ENCODE peak calls at places on chromosomes 5 and 9, in five cellular contexts. L, D, U, E and R are unnamed samples.

GRCh38 chr5:142688278-142688677 is 2.4 kb upstream of the FGF1 start:
- DNase-seq in L (no peak), D (no peak), U (no peak), E (no peak), R (no peak)

GRCh38 chr9:97411789-97412627 is at the start of gene TDRD7:
- DNase-seq in L (peak), D (peak), U (peak), E (peak), R (peak)

GRCh38 chr9:77648458-77649108 is 461 bp upstream of the GNA14 start:
- DNase-seq in L (no peak), D (no peak), U (no peak), E (peak), R (no peak)

GRCh38 chr9:87123830-87124229 is 176.5 kb upstream of the GAS1 start:
- DNase-seq in L (no peak), D (no peak), U (no peak), E (no peak), R (no peak)

GRCh38 chr5:136963521-136963920 is 535.6 kb downstream of the SPOCK1 start:
- DNase-seq in L (no peak), D (no peak), U (no peak), E (no peak), R (no peak)

GRCh38 chr5:73820321-73820720 is 194.3 kb downstream of the ARHGEF28 start:
- DNase-seq in L (no peak), D (no peak), U (no peak), E (no peak), R (no peak)

GRCh38 chr9:127812009-127812408 is 9.3 kb downstream of the FPGS start:
- DNase-seq in L (no peak), D (no peak), U (no peak), E (no peak), R (no peak)

GRCh38 chr5:73899055-73899454 is 273.1 kb downstream of the ARHGEF28 start:
- DNase-seq in L (no peak), D (peak), U (no peak), E (no peak), R (no peak)

GRCh38 chr9:114930063-114930812 is at the start of gene TNFSF8:
- DNase-seq in L (no peak), D (no peak), U (no peak), E (no peak), R (no peak)

GRCh38 chr9:93132287-93132927 is 1.6 kb downstream of the NINJ1 start:
- DNase-seq in L (no peak), D (no peak), U (no peak), E (no peak), R (peak)

GRCh38 chr9:68651280-68651893 is 53.7 kb upstream of the PIP5K1B start:
- DNase-seq in L (no peak), D (no peak), U (no peak), E (no peak), R (no peak)

GRCh38 chr9:125732562-125732961 is 14.6 kb upstream of the PBX3 start:
- DNase-seq in L (no peak), D (no peak), U (no peak), E (peak), R (no peak)

GRCh38 chr5:150241298-150242225 is 48.0 kb downstream of the CAMK2A start:
- DNase-seq in L (no peak), D (no peak), U (no peak), E (no peak), R (no peak)

GRCh38 chr5:172646716-172647285 is 5.7 kb downstream of the NEURL1B start:
- DNase-seq in L (peak), D (no peak), U (peak), E (no peak), R (peak)

GRCh38 chr5:126122942-126123341 is 300.3 kb upstream of the GRAMD2B start:
- DNase-seq in L (no peak), D (no peak), U (no peak), E (no peak), R (no peak)

GRCh38 chr9:104758974-104759373 is 5.0 kb upstream of the NIPSNAP3B start:
- DNase-seq in L (no peak), D (no peak), U (no peak), E (no peak), R (no peak)

GRCh38 chr9:10252174-10252573 is 360.6 kb downstream of the PTPRD start:
- DNase-seq in L (no peak), D (no peak), U (no peak), E (no peak), R (no peak)

GRCh38 chr5:60687927-60688720 is 11.8 kb downstream of the DEPDC1B start:
- DNase-seq in L (peak), D (no peak), U (peak), E (no peak), R (peak)

GRCh38 chr5:2376486-2376885 is 375.0 kb downstream of the IRX2 start:
- DNase-seq in L (no peak), D (no peak), U (no peak), E (no peak), R (no peak)

GRCh38 chr5:34684281-34684979 is 28.3 kb downstream of the RAI14 start:
- DNase-seq in L (no peak), D (no peak), U (peak), E (peak), R (peak)

GRCh38 chr5:95283022-95283615 is 1.8 kb downstream of the MCTP1 start:
- DNase-seq in L (no peak), D (no peak), U (no peak), E (no peak), R (no peak)

GRCh38 chr5:179326176-179326997 is 18.9 kb downstream of the ADAMTS2 start:
- DNase-seq in L (peak), D (no peak), U (no peak), E (peak), R (no peak)

GRCh38 chr9:120951960-120952630 is 25.5 kb upstream of the TRAF1 start:
- DNase-seq in L (no peak), D (no peak), U (no peak), E (no peak), R (no peak)

GRCh38 chr5:67677422-67677970 is 480.9 kb upstream of the CD180 start:
- DNase-seq in L (no peak), D (no peak), U (no peak), E (no peak), R (no peak)

GRCh38 chr5:135721548-135722090 is 112.8 kb upstream of the SLC25A48 start:
- DNase-seq in L (no peak), D (no peak), U (no peak), E (no peak), R (no peak)

GRCh38 chr5:138775034-138775433 is 21.8 kb downstream of the CTNNA1 start:
- DNase-seq in L (no peak), D (no peak), U (peak), E (no peak), R (no peak)

GRCh38 chr5:310941-311434 is 10.5 kb upstream of the AHRR start:
- DNase-seq in L (no peak), D (no peak), U (no peak), E (no peak), R (no peak)

GRCh38 chr5:116766470-116766947 is 191.9 kb upstream of the SEMA6A start:
- DNase-seq in L (peak), D (peak), U (peak), E (no peak), R (peak)

GRCh38 chr5:173563246-173563645 is 53.2 kb downstream of the BOD1 start:
- DNase-seq in L (no peak), D (no peak), U (no peak), E (no peak), R (no peak)

GRCh38 chr5:132812123-132812948 is 766 bp upstream of the SOWAHA start:
- DNase-seq in L (no peak), D (no peak), U (no peak), E (no peak), R (no peak)
- TF ChIP-seq RFX5 in L (no peak), D (no peak), U (no peak), E (no peak), R (no peak)

GRCh38 chr9:12469084-12469483 is 224.1 kb upstream of the TYRP1 start:
- DNase-seq in L (no peak), D (no peak), U (no peak), E (no peak), R (peak)
- TF ChIP-seq HDAC2 in L (no peak), D (no peak), U (no peak), E (no peak), R (no peak)

DNA sequence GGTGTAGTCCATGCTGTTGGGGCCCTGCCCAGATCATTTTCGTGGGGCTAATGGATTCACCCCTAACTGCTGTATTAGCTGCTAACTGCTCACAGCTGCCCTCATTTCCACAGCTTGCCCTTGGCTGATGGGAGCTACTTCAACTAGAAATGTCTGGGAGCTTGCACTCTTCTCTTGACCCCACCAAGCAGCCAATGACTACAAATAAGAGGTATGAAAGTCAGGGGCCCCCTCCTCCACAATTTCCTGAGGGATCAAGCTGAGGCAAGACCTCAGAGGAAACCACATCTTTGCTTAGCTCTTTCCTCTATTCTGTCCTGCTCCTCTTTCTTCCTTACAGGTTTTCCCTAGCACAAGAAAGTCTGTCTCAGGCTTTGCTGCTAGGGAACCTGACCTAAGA is 397.5 kb downstream of the MLLT3 start:
- DNase-seq in L (no peak), D (no peak), U (no peak), E (no peak), R (no peak)
- TF ChIP-seq MAX in L (no peak), D (no peak), U (no peak), E (no peak), R (no peak)

GRCh38 chr9:110894731-110895130 is 143.5 kb downstream of the LPAR1 start:
- DNase-seq in L (no peak), D (no peak), U (no peak), E (no peak), R (no peak)

GRCh38 chr9:110892689-110893088 is 145.6 kb downstream of the LPAR1 start:
- DNase-seq in L (no peak), D (no peak), U (no peak), E (no peak), R (no peak)

GRCh38 chr9:110895141-110895912 is 142.9 kb downstream of the LPAR1 start:
- DNase-seq in L (no peak), D (no peak), U (no peak), E (no peak), R (no peak)

GRCh38 chr9:110890416-110890815 is 147.9 kb downstream of the LPAR1 start:
- DNase-seq in L (no peak), D (no peak), U (no peak), E (no peak), R (no peak)

DNA sequence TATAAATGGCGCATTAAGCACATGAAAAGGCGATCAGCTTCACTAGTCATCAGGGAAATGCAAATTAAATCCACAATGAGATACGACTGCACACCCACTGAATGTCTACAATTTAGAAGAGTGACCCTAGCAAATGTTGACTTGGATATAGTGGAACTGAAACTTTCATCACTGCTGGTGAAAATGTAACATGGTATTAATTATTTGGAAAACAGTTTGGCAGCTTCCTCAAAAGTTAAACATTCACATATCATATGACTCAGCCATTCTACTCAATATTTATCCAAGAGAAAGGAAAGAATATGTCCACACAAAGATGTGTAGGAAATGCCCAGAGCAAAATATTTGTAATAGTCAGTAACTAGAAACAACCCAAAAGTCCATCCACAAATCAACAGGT is 146.5 kb downstream of the LPAR1 start:
- DNase-seq in L (no peak), D (no peak), U (no peak), E (no peak), R (no peak)
- TF ChIP-seq RFX5 in L (no peak), D (no peak), U (no peak), E (no peak), R (no peak)